ENCODE peak calls at places on chromosomes 6 and 20, in nine cellular contexts. C is Daoy; D is activated T-helper 1 cell treated with anti-CD3 and anti-CD28 coated beads, Interleukin-12 subunit alpha, Interleukin-12 subunit beta, Interleukin-2, Interleukin-4 antibody, amounts not matched to agents 30 ng/mL and 10 ng/mL and 1 ng/mL, durations not matched to agents 14 hours and 24 hours and 36 hours; J is naive thymus-derived CD4-positive, alpha-beta T cell; P is HTR-8/SVneo; Y is stimulated activated CD8-positive, alpha-beta memory T cell treated with anti-CD3 and anti-CD28 coated beads, Interleukin-4, amount 100 ng/mL, for 4 hours; G is small intestine; Z is T-cell; H is cardiac muscle cell. B is an unnamed sample.

GRCh38 chr20:31972481-31973386 is 4.8 kb downstream of the XKR7 start:
- DNase-seq in Z (no peak), D (no peak), G (no peak), Y (no peak), H (no peak), C (peak; percentile 13), P (peak; percentile 68), J (no peak), B (peak; percentile 30)

GRCh38 chr20:56420940-56421688 is 9.1 kb downstream of the CASS4 start:
- DNase-seq in H (no peak), J (no peak), D (no peak), Z (no peak), Y (no peak), C (no peak), G (no peak), P (no peak), B (no peak)

GRCh38 chr6:87714093-87714809 is 12.2 kb upstream of the AKIRIN2 start:
- DNase-seq in D (no peak), H (peak; percentile 68), C (peak; percentile 81), G (peak; percentile 20), Y (no peak), P (no peak), Z (no peak), J (no peak), B (no peak)

GRCh38 chr6:13614126-13614925 is 809 bp upstream of the NOL7 start:
- DNase-seq in G (peak; percentile 41), P (peak; percentile 40), C (peak; percentile 73), H (peak; percentile 71), Z (no peak), J (no peak), D (peak; percentile 12), Y (no peak), B (peak; percentile 70)

GRCh38 chr6:164378330-164378729 is 931.1 kb downstream of the C6orf118 start:
- DNase-seq in Y (no peak), H (no peak), Z (no peak), P (no peak), C (no peak), G (no peak), J (no peak), D (no peak), B (no peak)

GRCh38 chr6:16948376-16948775 is 153.5 kb upstream of the STMND1 start:
- DNase-seq in J (no peak), D (no peak), G (no peak), Z (no peak), C (no peak), P (no peak), Y (no peak), H (peak; percentile 51), B (no peak)

GRCh38 chr6:15874821-15875220 is 212.0 kb upstream of the DTNBP1 start:
- DNase-seq in C (no peak), Z (no peak), Y (no peak), D (no peak), G (no peak), J (no peak), H (peak; percentile 42), P (no peak), B (no peak)

GRCh38 chr6:138972226-138972665 is 15.8 kb downstream of the REPS1 start:
- DNase-seq in J (no peak), Y (no peak), Z (no peak), P (no peak), D (no peak), C (peak; percentile 27), G (no peak), H (no peak), B (no peak)

B was measured in nephron progenitor cell.